ENCODE peak calls at places on chromosomes 5 and 9, in ten cellular contexts. Y is GM12878, W is pancreas, I is IMR-90, Q is HCT116, F is suprapubic skin, H is OCI-LY7, V is tibial nerve, R is spleen, K is cardiac muscle cell. M is an unnamed sample.
A peak's percentile ranks its signal among the peaks of the same experiment; 100 is the strongest.

GRCh38 chr5:133245191-133246052 is 193.6 kb downstream of the HSPA4 start:
- DNase-seq in R (peak; percentile 40), V (peak; percentile 45), Q (peak; percentile 93), K (peak; percentile 79), H (no peak), Y (no peak), F (no peak), I (peak; percentile 99), W (no peak), M (no peak)

GRCh38 chr5:112757468-112758208 is 20.0 kb downstream of the APC start:
- DNase-seq in F (no peak), W (no peak), Q (peak; percentile 48), I (peak; percentile 68), Y (peak; percentile 31), K (peak; percentile 75), H (peak; percentile 74), V (peak; percentile 28), R (no peak), M (no peak)

GRCh38 chr5:530556-530955 is 6.3 kb upstream of the SLC9A3 start:
- DNase-seq in V (no peak), I (no peak), R (peak; percentile 66), K (no peak), F (no peak), W (no peak), Q (no peak), Y (no peak), H (no peak), M (no peak)

GRCh38 chr9:105141448-105142101 is 102.9 kb upstream of the SLC44A1 start:
- DNase-seq in H (peak; percentile 33), F (no peak), V (no peak), Y (no peak), R (no peak), K (no peak), W (no peak), Q (no peak), I (no peak), M (peak; percentile 21)

GRCh38 chr5:25414746-25415145 is 770.0 kb upstream of the CDH10 start:
- DNase-seq in F (no peak), W (no peak), Y (no peak), R (no peak), V (no peak), I (no peak), K (no peak), H (no peak), Q (no peak), M (no peak)

GRCh38 chr9:117782931-117783788 is 79.0 kb downstream of the TLR4 start:
- DNase-seq in F (peak; percentile 78), Q (no peak), I (no peak), W (peak; percentile 49), K (peak; percentile 82), R (peak; percentile 85), V (peak; percentile 73), H (peak; percentile 77), Y (peak; percentile 31), M (peak; percentile 85)

GRCh38 chr9:111661802-111662491 is 542 bp downstream of the GNG10 start:
- DNase-seq in H (peak; percentile 39), R (peak; percentile 88), I (peak; percentile 13), Q (no peak), F (peak; percentile 68), W (peak; percentile 40), Y (no peak), K (peak; percentile 37), V (peak; percentile 8), M (peak; percentile 63)

GRCh38 chr9:3692606-3693005 is 166.8 kb upstream of the RFX3 start:
- DNase-seq in W (no peak), K (no peak), F (no peak), H (no peak), V (no peak), I (no peak), Q (no peak), R (no peak), Y (no peak), M (no peak)

GRCh38 chr9:98642661-98643312 is 65.9 kb downstream of the GABBR2 start:
- DNase-seq in I (no peak), K (no peak), H (no peak), F (no peak), V (no peak), W (no peak), Y (no peak), R (no peak), Q (no peak), M (no peak)

GRCh38 chr9:18606831-18607230 is 132.9 kb downstream of the ADAMTSL1 start:
- DNase-seq in K (peak; percentile 71), W (no peak), R (no peak), I (peak; percentile 26), F (no peak), V (no peak), Y (no peak), H (no peak), Q (no peak), M (no peak)

DNA sequence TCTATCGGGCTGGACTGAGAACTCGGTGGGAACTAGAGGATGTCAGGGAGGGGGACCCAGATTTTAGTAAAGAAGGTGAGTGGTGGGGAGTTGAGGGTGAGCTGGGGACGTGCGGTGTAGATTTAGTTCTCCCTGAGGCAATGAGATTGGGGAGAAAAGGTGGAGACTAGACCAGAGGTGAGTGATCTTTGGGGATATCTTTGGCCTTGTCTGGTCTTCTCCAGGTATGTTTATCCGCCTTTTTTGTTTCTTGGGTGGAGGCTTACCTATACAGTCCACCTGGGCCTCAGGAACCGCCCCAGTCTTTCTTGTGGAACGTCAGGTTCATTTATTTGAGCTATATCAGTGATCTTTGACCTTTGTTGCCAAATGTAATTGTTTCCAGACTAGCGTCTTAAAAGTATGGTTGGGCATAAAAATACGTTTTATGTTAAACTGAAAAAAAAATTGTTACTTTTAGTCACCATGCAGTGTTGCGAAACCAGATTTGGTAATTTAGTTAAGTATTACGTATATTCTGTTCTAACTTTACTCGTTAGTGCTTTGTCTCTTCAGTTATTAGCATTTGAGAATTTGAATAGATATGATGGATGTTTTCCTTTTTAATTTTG is 790 bp downstream of the UBAP1 start:
- DNase-seq in R (no peak), F (peak; percentile 56), I (peak; percentile 61), Q (no peak), H (no peak), Y (no peak), K (peak; percentile 76), W (peak; percentile 32), V (no peak), M (no peak)
- TF ChIP-seq CTCF in R (no peak), F (no peak), I (no peak), Q (no peak), H (no peak), Y (no peak), K (no peak), W (no peak), V (peak; percentile 15), M (peak; percentile 10)

DNA sequence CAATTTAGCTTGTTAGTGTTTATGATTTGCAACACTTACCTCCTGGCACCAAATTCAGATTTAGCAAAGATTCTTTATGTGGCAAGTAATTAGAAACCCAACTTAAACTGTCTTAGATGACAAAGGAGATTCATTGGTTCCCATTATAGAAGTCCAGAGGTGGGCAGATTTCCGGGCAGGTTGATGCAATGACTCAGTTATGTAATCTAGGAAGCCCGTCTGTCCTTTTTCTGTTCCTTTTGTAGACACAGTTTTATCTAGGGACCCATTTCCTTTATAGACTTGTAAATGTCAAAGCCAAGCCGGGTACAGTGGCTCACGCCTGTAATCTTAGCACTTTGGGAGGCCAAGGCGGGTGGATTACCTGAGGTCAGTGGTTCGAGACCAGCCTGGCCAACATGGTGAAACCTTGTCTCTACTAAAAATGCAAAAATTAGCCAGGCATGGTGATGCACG is 20.3 kb upstream of the ANKRD33B start:
- DNase-seq in Y (no peak), F (no peak), K (no peak), V (no peak), Q (no peak), R (no peak), H (no peak), W (no peak), I (no peak), M (no peak)
- H3K4me3 ChIP-seq in Y (no peak overlapping the region), F (no peak overlapping the region), K (no peak overlapping the region), V (no peak overlapping the region), Q (no peak overlapping the region), R (no peak overlapping the region), H (no peak overlapping the region), W (no peak overlapping the region), I (no peak overlapping the region), M (no peak overlapping the region)

DNA sequence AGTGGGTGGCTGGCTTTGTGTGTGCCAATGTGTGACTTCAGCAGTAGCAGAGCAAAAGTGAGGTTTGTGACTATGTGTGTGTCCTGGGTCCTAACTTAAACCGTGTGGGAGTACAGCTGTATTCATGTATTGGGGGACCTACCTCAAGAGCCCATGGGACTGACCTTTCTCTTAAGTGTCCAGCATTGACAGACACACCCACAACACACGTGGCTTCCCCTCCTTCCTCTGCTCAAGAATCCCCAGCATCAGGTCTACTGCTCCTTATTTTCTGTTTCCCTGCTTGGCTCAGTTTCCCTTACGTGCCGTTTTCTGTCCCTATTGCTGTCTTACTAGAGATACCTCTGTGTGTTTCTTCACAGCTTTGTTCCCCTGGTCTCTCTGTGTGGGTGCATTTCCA is 623 bp downstream of the IL11RA start:
- DNase-seq in F (no peak), Q (no peak), R (no peak), H (no peak), I (no peak), K (peak; percentile 20), Y (no peak), V (no peak), W (no peak), M (no peak)
- H3K4me1 ChIP-seq in F (peaks cover 81% of the 10 kb centered on the region), Q (peaks cover 33% of the 10 kb centered on the region), R (peaks cover 22% of the 10 kb centered on the region), H (peaks cover 10% of the 10 kb centered on the region), I (peaks cover 38% of the 10 kb centered on the region), K (peaks cover 41% of the 10 kb centered on the region), Y (peaks cover 11% of the 10 kb centered on the region), V (peaks cover 67% of the 10 kb centered on the region), W (peaks cover 9% of the 10 kb centered on the region), M (peaks cover 25% of the 10 kb centered on the region)

DNA sequence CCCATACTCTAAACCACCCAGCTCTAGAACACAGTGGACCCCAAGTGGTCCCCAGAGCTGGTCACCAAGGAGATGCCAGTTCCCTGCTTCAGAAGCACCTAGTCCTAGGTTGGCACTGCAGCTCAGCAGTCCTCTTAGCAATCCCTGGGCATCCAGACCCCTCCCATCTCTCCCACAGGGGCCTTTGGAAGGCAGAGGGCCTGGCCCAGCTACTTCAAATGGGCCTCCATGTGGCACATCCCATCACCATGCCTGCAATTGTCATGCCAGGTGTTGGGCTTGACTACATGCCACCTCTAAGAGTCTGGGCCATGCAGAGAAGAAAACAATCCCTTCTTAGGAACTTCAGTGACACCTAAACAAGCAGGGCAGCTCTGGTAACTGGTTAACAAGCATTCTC is 14.1 kb downstream of the MACROH2A1 start:
- DNase-seq in W (no peak), H (no peak), V (no peak), K (no peak), Y (no peak), Q (no peak), R (peak; percentile 62), F (no peak), I (no peak), M (no peak)
- TF ChIP-seq CTCF in W (no peak), H (no peak), V (no peak), K (no peak), Y (no peak), Q (no peak), R (no peak), F (no peak), I (no peak), M (no peak)